ENCODE peak calls at places on chromosomes 13 and 19, in five cellular contexts. One of them, this sample, is unnamed.

GRCh38 chr13:85379433-85379832 is 419.8 kb downstream of the SLITRK6 start:
- DNase-seq in transverse colon: no peak
- DNase-seq in heart left ventricle: no peak
- DNase-seq in hepatocyte: no peak
- DNase-seq in uterus: no peak
- DNase-seq in this sample: peak

GRCh38 chr19:15368051-15368632 is 11.4 kb downstream of the AKAP8 start:
- DNase-seq in transverse colon: no peak
- DNase-seq in heart left ventricle: no peak
- DNase-seq in hepatocyte: no peak
- DNase-seq in uterus: no peak
- DNase-seq in this sample: no peak

GRCh38 chr19:54162241-54162805 is 2.8 kb upstream of the LENG1 start:
- DNase-seq in transverse colon: peak
- DNase-seq in heart left ventricle: peak
- DNase-seq in hepatocyte: peak
- DNase-seq in uterus: peak
- DNase-seq in this sample: peak

GRCh38 chr19:35545001-35545854 is at the start of gene TMEM147:
- DNase-seq in transverse colon: peak
- DNase-seq in heart left ventricle: peak
- DNase-seq in hepatocyte: peak
- DNase-seq in uterus: peak
- DNase-seq in this sample: peak

GRCh38 chr13:41458187-41458938 is 1.0 kb downstream of the RGCC start:
- DNase-seq in transverse colon: peak
- DNase-seq in heart left ventricle: peak
- DNase-seq in hepatocyte: peak
- DNase-seq in uterus: peak
- DNase-seq in this sample: peak

GRCh38 chr13:101149735-101150380 is 266.4 kb downstream of the NALCN start:
- DNase-seq in transverse colon: no peak
- DNase-seq in heart left ventricle: no peak
- DNase-seq in hepatocyte: peak
- DNase-seq in uterus: no peak
- DNase-seq in this sample: peak

GRCh38 chr13:57314897-57315520 is 148.0 kb downstream of the PRR20E start:
- DNase-seq in transverse colon: no peak
- DNase-seq in heart left ventricle: no peak
- DNase-seq in hepatocyte: no peak
- DNase-seq in uterus: no peak
- DNase-seq in this sample: no peak

GRCh38 chr19:52963229-52963760 is 614 bp upstream of the ZNF816 start:
- DNase-seq in transverse colon: peak
- DNase-seq in heart left ventricle: no peak
- DNase-seq in hepatocyte: peak
- DNase-seq in uterus: no peak
- DNase-seq in this sample: no peak

GRCh38 chr13:73275163-73275562 is 216.4 kb downstream of the KLF5 start:
- DNase-seq in transverse colon: no peak
- DNase-seq in heart left ventricle: no peak
- DNase-seq in hepatocyte: no peak
- DNase-seq in uterus: no peak
- DNase-seq in this sample: no peak

GRCh38 chr13:40874138-40874776 is 84.8 kb downstream of the SLC25A15 start:
- DNase-seq in transverse colon: no peak
- DNase-seq in heart left ventricle: no peak
- DNase-seq in hepatocyte: no peak
- DNase-seq in uterus: no peak
- DNase-seq in this sample: peak

GRCh38 chr19:17873661-17874422 is 2.1 kb downstream of the SLC5A5 start:
- DNase-seq in transverse colon: peak
- DNase-seq in heart left ventricle: no peak
- DNase-seq in hepatocyte: peak
- DNase-seq in uterus: no peak
- DNase-seq in this sample: peak

GRCh38 chr19:55098716-55099556 is 18.5 kb downstream of the PPP1R12C start:
- DNase-seq in transverse colon: no peak
- DNase-seq in heart left ventricle: peak
- DNase-seq in hepatocyte: no peak
- DNase-seq in uterus: no peak
- DNase-seq in this sample: no peak

GRCh38 chr13:91598655-91599054 is 200.2 kb downstream of the GPC5 start:
- DNase-seq in transverse colon: no peak
- DNase-seq in heart left ventricle: no peak
- DNase-seq in hepatocyte: no peak
- DNase-seq in uterus: no peak
- DNase-seq in this sample: no peak

GRCh38 chr13:112127564-112127963 is 60.6 kb downstream of the SOX1 start:
- DNase-seq in transverse colon: no peak
- DNase-seq in heart left ventricle: no peak
- DNase-seq in hepatocyte: no peak
- DNase-seq in uterus: no peak
- DNase-seq in this sample: no peak

GRCh38 chr13:98216135-98216565 is 39.1 kb upstream of the RNF113B start:
- DNase-seq in transverse colon: no peak
- DNase-seq in heart left ventricle: peak
- DNase-seq in hepatocyte: no peak
- DNase-seq in uterus: no peak
- DNase-seq in this sample: peak

GRCh38 chr13:33180009-33180804 is 105.3 kb downstream of the STARD13 start:
- DNase-seq in transverse colon: no peak
- DNase-seq in heart left ventricle: no peak
- DNase-seq in hepatocyte: peak
- DNase-seq in uterus: no peak
- DNase-seq in this sample: no peak

GRCh38 chr19:58037927-58038687 is 4.3 kb downstream of the ZSCAN1 start:
- DNase-seq in transverse colon: no peak
- DNase-seq in heart left ventricle: no peak
- DNase-seq in hepatocyte: no peak
- DNase-seq in uterus: no peak
- DNase-seq in this sample: no peak

GRCh38 chr13:112768795-112769411 is 79.1 kb downstream of the ATP11A start:
- DNase-seq in transverse colon: peak
- DNase-seq in heart left ventricle: peak
- DNase-seq in hepatocyte: no peak
- DNase-seq in uterus: no peak
- DNase-seq in this sample: no peak

GRCh38 chr19:43739836-43740235 is 14.9 kb downstream of the SMG9 start:
- DNase-seq in transverse colon: peak
- DNase-seq in heart left ventricle: no peak
- DNase-seq in hepatocyte: no peak
- DNase-seq in uterus: no peak
- DNase-seq in this sample: no peak

GRCh38 chr19:42348211-42348610 is 22.8 kb downstream of the MEGF8 start:
- DNase-seq in transverse colon: no peak
- DNase-seq in heart left ventricle: no peak
- DNase-seq in hepatocyte: no peak
- DNase-seq in uterus: no peak
- DNase-seq in this sample: no peak

GRCh38 chr13:59458908-59459579 is 704.7 kb downstream of the DIAPH3 start:
- DNase-seq in transverse colon: no peak
- DNase-seq in heart left ventricle: no peak
- DNase-seq in hepatocyte: no peak
- DNase-seq in uterus: no peak
- DNase-seq in this sample: no peak

GRCh38 chr19:45368737-45369340 is 1.5 kb downstream of the ERCC2 start:
- DNase-seq in transverse colon: no peak
- DNase-seq in heart left ventricle: no peak
- DNase-seq in hepatocyte: no peak
- DNase-seq in uterus: no peak
- DNase-seq in this sample: no peak

DNA sequence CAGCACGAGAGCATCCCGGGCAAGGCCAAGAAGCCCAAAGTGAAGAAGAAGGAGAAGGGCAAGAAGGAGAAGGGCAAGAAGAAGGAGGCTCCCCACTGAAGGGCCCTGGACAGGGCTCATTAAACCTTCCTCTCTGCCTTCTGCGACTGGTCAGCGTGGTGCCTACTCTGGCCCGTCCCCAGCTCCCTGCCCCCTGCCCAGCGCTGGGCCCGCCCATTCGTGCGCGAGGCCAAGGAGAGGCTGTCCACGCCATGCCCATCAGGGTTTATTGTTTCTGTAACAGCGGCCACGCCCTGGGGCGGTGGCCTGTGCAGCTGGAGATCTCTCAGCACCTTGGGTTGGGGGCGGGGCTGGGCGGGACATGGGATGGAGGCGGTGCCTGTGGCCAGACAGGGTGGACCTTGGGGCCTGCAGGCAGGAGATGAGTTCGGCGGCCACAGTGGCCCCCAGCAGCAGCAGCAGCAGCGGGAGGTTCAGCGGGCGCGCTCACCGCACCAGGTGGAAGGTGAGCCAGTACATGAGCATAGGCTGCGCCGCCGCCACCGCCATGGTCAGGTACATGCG is 897 bp downstream of the C19orf33 start:
- DNase-seq in transverse colon: peak
- DNase-seq in heart left ventricle: peak
- DNase-seq in hepatocyte: peak
- DNase-seq in uterus: no peak
- DNase-seq in this sample: peak
- H3K4me3 ChIP-seq in transverse colon: peak
- H3K4me3 ChIP-seq in heart left ventricle: peak
- H3K4me3 ChIP-seq in hepatocyte: peak
- H3K4me3 ChIP-seq in uterus: no peak
- H3K4me3 ChIP-seq in this sample: no peak

DNA sequence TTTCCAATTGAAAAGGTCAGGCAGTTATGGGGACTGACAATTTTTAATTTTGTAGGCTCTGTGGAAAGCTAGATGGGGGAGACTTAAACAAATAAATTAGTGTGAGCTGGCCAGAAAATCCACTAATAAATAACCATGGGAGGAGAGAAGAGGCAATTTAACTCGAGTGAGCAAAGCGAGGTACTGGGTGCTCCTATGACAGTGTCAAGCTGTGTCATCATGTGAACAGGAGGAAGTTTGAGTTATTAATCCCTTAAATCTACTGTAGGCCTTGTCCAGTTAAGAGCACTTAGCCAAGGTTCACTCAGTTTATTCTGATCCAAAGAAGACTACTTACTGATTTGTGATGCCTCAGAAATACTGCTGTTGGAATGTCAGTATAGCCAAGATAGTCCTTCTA is 122.8 kb downstream of the OXGR1 start:
- DNase-seq in transverse colon: no peak
- DNase-seq in heart left ventricle: no peak
- DNase-seq in hepatocyte: no peak
- DNase-seq in uterus: no peak
- DNase-seq in this sample: no peak
- H3K4me3 ChIP-seq in transverse colon: no peak
- H3K4me3 ChIP-seq in heart left ventricle: no peak
- H3K4me3 ChIP-seq in hepatocyte: no peak
- H3K4me3 ChIP-seq in uterus: no peak
- H3K4me3 ChIP-seq in this sample: no peak

GRCh38 chr13:36090592-36090991 is 40.6 kb downstream of the DCLK1 start:
- DNase-seq in transverse colon: no peak
- DNase-seq in heart left ventricle: no peak
- DNase-seq in hepatocyte: no peak
- DNase-seq in uterus: no peak
- DNase-seq in this sample: no peak
- H3K4me3 ChIP-seq in transverse colon: no peak
- H3K4me3 ChIP-seq in heart left ventricle: no peak
- H3K4me3 ChIP-seq in hepatocyte: no peak
- H3K4me3 ChIP-seq in uterus: no peak
- H3K4me3 ChIP-seq in this sample: no peak

GRCh38 chr13:24864579-24864978 is 100.6 kb downstream of the RNF17 start:
- DNase-seq in transverse colon: no peak
- DNase-seq in heart left ventricle: no peak
- DNase-seq in hepatocyte: no peak
- DNase-seq in uterus: no peak
- DNase-seq in this sample: no peak
- H3K4me3 ChIP-seq in transverse colon: no peak
- H3K4me3 ChIP-seq in heart left ventricle: no peak
- H3K4me3 ChIP-seq in hepatocyte: no peak
- H3K4me3 ChIP-seq in uterus: no peak
- H3K4me3 ChIP-seq in this sample: no peak

This sample was measured in cardiac muscle cell.